ENCODE peak calls at places on chromosomes 2 and 18, in five cellular contexts. One of them, this sample, is unnamed.

GRCh38 chr2:209525834-209526281 is 102.0 kb downstream of the MAP2 start:
- DNase-seq in fibroblast of villous mesenchyme: peak; percentile 72
- DNase-seq in AG10803: peak; percentile 87
- DNase-seq in progenitor cell of endocrine pancreas: no peak
- DNase-seq in cardiac muscle cell: no peak
- DNase-seq in this sample: no peak

GRCh38 chr2:39469807-39470206 is 32.7 kb upstream of the MAP4K3 start:
- DNase-seq in AG10803: peak; percentile 54
- DNase-seq in progenitor cell of endocrine pancreas: no peak
- DNase-seq in cardiac muscle cell: peak; percentile 45
- DNase-seq in fibroblast of villous mesenchyme: peak; percentile 60
- DNase-seq in this sample: no peak

GRCh38 chr18:3177902-3178687 is 41.7 kb downstream of the MYOM1 start:
- DNase-seq in cardiac muscle cell: no peak
- DNase-seq in AG10803: peak; percentile 6
- DNase-seq in progenitor cell of endocrine pancreas: no peak
- DNase-seq in fibroblast of villous mesenchyme: peak; percentile 4
- DNase-seq in this sample: peak; percentile 66

GRCh38 chr2:127283275-127283674 is 10.7 kb downstream of the ERCC3 start:
- DNase-seq in fibroblast of villous mesenchyme: no peak
- DNase-seq in progenitor cell of endocrine pancreas: no peak
- DNase-seq in AG10803: no peak
- DNase-seq in cardiac muscle cell: no peak
- DNase-seq in this sample: no peak

GRCh38 chr2:146388757-146389156 is 1456.1 kb upstream of the ACVR2A start:
- DNase-seq in progenitor cell of endocrine pancreas: no peak
- DNase-seq in cardiac muscle cell: no peak
- DNase-seq in fibroblast of villous mesenchyme: peak; percentile 16
- DNase-seq in AG10803: no peak
- DNase-seq in this sample: no peak

GRCh38 chr18:27595121-27595848 is 410.2 kb upstream of the CHST9 start:
- DNase-seq in progenitor cell of endocrine pancreas: no peak
- DNase-seq in cardiac muscle cell: no peak
- DNase-seq in fibroblast of villous mesenchyme: no peak
- DNase-seq in AG10803: no peak
- DNase-seq in this sample: no peak

GRCh38 chr2:17879137-17879912 is 858 bp downstream of the KCNS3 start:
- DNase-seq in progenitor cell of endocrine pancreas: peak; percentile 53
- DNase-seq in fibroblast of villous mesenchyme: peak; percentile 55
- DNase-seq in cardiac muscle cell: peak; percentile 77
- DNase-seq in AG10803: peak; percentile 67
- DNase-seq in this sample: peak; percentile 30

GRCh38 chr2:170812716-170813585 is 3.7 kb upstream of the GAD1 start:
- DNase-seq in progenitor cell of endocrine pancreas: no peak
- DNase-seq in fibroblast of villous mesenchyme: peak; percentile 88
- DNase-seq in AG10803: peak; percentile 95
- DNase-seq in cardiac muscle cell: peak; percentile 89
- DNase-seq in this sample: no peak

GRCh38 chr2:202115385-202116060 is 42.5 kb downstream of the KIAA2012 start:
- DNase-seq in progenitor cell of endocrine pancreas: no peak
- DNase-seq in fibroblast of villous mesenchyme: peak; percentile 88
- DNase-seq in AG10803: peak; percentile 91
- DNase-seq in cardiac muscle cell: no peak
- DNase-seq in this sample: no peak

GRCh38 chr2:133581027-133581760 is 12.9 kb upstream of the NCKAP5 start:
- DNase-seq in progenitor cell of endocrine pancreas: no peak
- DNase-seq in fibroblast of villous mesenchyme: no peak
- DNase-seq in AG10803: peak; percentile 21
- DNase-seq in cardiac muscle cell: no peak
- DNase-seq in this sample: no peak

GRCh38 chr2:127101048-127101611 is 5.8 kb downstream of the BIN1 start:
- DNase-seq in fibroblast of villous mesenchyme: no peak
- DNase-seq in cardiac muscle cell: no peak
- DNase-seq in progenitor cell of endocrine pancreas: no peak
- DNase-seq in AG10803: no peak
- DNase-seq in this sample: no peak

GRCh38 chr2:148814853-148815419 is 60.1 kb upstream of the KIF5C start:
- DNase-seq in cardiac muscle cell: no peak
- DNase-seq in AG10803: no peak
- DNase-seq in fibroblast of villous mesenchyme: peak; percentile 34
- DNase-seq in progenitor cell of endocrine pancreas: no peak
- DNase-seq in this sample: no peak

GRCh38 chr2:173353556-173353955 is 1.1 kb upstream of the CDCA7 start:
- DNase-seq in progenitor cell of endocrine pancreas: no peak
- DNase-seq in fibroblast of villous mesenchyme: no peak
- DNase-seq in cardiac muscle cell: no peak
- DNase-seq in AG10803: no peak
- DNase-seq in this sample: no peak

GRCh38 chr2:231410293-231411004 is 14.9 kb downstream of the B3GNT7 start:
- DNase-seq in progenitor cell of endocrine pancreas: no peak
- DNase-seq in cardiac muscle cell: no peak
- DNase-seq in fibroblast of villous mesenchyme: no peak
- DNase-seq in AG10803: no peak
- DNase-seq in this sample: no peak

GRCh38 chr18:54958711-54959625 is at the start of gene CCDC68:
- DNase-seq in cardiac muscle cell: peak; percentile 76
- DNase-seq in fibroblast of villous mesenchyme: peak; percentile 76
- DNase-seq in progenitor cell of endocrine pancreas: no peak
- DNase-seq in AG10803: no peak
- DNase-seq in this sample: no peak

GRCh38 chr18:50186385-50186784 is 8.6 kb downstream of the MYO5B start:
- DNase-seq in fibroblast of villous mesenchyme: no peak
- DNase-seq in progenitor cell of endocrine pancreas: no peak
- DNase-seq in AG10803: no peak
- DNase-seq in cardiac muscle cell: no peak
- DNase-seq in this sample: no peak

GRCh38 chr2:156472686-156473085 is 36.5 kb downstream of the GPD2 start:
- DNase-seq in fibroblast of villous mesenchyme: no peak
- DNase-seq in AG10803: no peak
- DNase-seq in cardiac muscle cell: no peak
- DNase-seq in progenitor cell of endocrine pancreas: no peak
- DNase-seq in this sample: no peak

GRCh38 chr18:79191956-79192355 is 122.8 kb downstream of the ATP9B start:
- DNase-seq in progenitor cell of endocrine pancreas: no peak
- DNase-seq in AG10803: no peak
- DNase-seq in cardiac muscle cell: no peak
- DNase-seq in fibroblast of villous mesenchyme: no peak
- DNase-seq in this sample: no peak

GRCh38 chr2:2083113-2083757 is 247.8 kb downstream of the MYT1L start:
- DNase-seq in fibroblast of villous mesenchyme: no peak
- DNase-seq in AG10803: no peak
- DNase-seq in cardiac muscle cell: no peak
- DNase-seq in progenitor cell of endocrine pancreas: no peak
- DNase-seq in this sample: no peak

GRCh38 chr2:84904717-84905174 is 710 bp upstream of the TMSB10 start:
- DNase-seq in AG10803: peak; percentile 52
- DNase-seq in fibroblast of villous mesenchyme: peak; percentile 72
- DNase-seq in progenitor cell of endocrine pancreas: no peak
- DNase-seq in cardiac muscle cell: peak; percentile 66
- DNase-seq in this sample: no peak

GRCh38 chr2:108449410-108450200 is 599 bp downstream of the GCC2 start:
- DNase-seq in AG10803: peak; percentile 27
- DNase-seq in cardiac muscle cell: peak; percentile 14
- DNase-seq in fibroblast of villous mesenchyme: peak; percentile 83
- DNase-seq in progenitor cell of endocrine pancreas: no peak
- DNase-seq in this sample: no peak

GRCh38 chr18:43034683-43035500 is 80.6 kb downstream of the RIT2 start:
- DNase-seq in cardiac muscle cell: no peak
- DNase-seq in progenitor cell of endocrine pancreas: no peak
- DNase-seq in AG10803: no peak
- DNase-seq in fibroblast of villous mesenchyme: no peak
- DNase-seq in this sample: no peak

GRCh38 chr2:37326866-37327634 is 2.4 kb upstream of the PRKD3 start:
- DNase-seq in progenitor cell of endocrine pancreas: no peak
- DNase-seq in cardiac muscle cell: no peak
- DNase-seq in AG10803: no peak
- DNase-seq in fibroblast of villous mesenchyme: peak; percentile 24
- DNase-seq in this sample: no peak

GRCh38 chr2:120468136-120468535 is 122.2 kb downstream of the INHBB start:
- DNase-seq in progenitor cell of endocrine pancreas: no peak
- DNase-seq in AG10803: no peak
- DNase-seq in fibroblast of villous mesenchyme: no peak
- DNase-seq in cardiac muscle cell: no peak
- DNase-seq in this sample: no peak

DNA sequence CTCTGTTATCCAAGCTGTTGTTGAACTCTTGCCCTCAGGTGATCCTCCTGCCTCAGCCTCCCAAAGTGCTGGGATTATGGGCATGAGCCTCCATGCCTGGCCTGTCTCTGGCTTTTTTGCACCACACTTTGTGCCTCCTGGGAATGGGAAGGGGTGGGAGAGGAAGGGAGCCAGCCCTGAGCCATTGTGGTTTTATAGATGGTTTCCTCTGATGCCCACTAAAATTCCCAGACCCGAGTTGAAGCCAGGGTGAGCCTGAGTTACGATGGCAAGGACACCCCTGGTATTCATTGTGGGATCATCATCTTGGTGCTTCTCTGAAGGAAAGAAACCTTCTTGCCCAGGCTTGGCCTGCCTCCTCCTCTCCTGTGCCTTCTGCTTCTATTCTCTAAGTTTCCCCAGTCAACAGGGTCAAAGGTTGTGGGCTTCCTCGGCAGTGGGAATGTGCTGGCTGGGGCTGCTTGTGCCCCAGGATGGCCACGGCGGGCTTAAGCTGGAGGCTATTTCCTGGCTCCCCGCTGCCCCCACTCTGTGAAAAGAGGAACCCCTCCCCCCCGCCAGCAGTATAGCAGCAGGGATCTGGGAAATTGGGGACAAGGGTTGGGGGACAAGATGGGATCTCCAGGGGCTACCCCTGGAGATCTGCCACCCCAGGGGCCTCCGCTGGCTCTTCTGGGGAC is 106.2 kb downstream of the STPG4 start:
- DNase-seq in AG10803: no peak
- DNase-seq in cardiac muscle cell: no peak
- DNase-seq in progenitor cell of endocrine pancreas: no peak
- DNase-seq in fibroblast of villous mesenchyme: no peak
- DNase-seq in this sample: no peak
- TF ChIP-seq CTCF in AG10803: no peak
- TF ChIP-seq CTCF in cardiac muscle cell: no peak
- TF ChIP-seq CTCF in progenitor cell of endocrine pancreas: no peak
- TF ChIP-seq CTCF in fibroblast of villous mesenchyme: peak; percentile 6
- TF ChIP-seq CTCF in this sample: no peak

DNA sequence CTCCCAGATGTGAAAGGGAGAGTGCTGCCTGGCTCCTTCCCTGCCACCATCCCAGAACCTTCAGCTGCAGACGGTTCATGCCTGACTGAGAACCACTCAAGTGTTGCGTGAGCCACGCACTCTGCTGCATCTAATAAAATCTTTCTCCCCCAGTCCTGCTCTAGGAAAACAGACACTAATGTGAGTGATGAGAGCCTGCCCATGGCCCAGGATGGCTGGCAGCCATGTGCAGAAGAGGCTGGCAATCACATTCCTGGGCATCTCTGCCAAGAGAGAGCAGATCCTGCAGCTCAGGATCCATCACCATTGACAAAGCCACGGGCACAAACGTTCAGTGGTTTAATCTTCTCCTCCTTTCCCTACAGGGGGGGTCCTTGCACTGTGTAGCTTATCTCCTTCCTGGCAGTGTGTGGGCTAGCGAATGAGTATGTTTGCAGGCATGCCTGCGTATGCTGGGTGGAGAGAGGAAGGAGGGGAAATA is 477.5 kb downstream of the SLC4A3 start:
- DNase-seq in progenitor cell of endocrine pancreas: no peak
- DNase-seq in fibroblast of villous mesenchyme: peak; percentile 52
- DNase-seq in AG10803: peak; percentile 84
- DNase-seq in cardiac muscle cell: peak; percentile 37
- DNase-seq in this sample: no peak
- TF ChIP-seq CTCF in progenitor cell of endocrine pancreas: peak; percentile 26
- TF ChIP-seq CTCF in fibroblast of villous mesenchyme: peak; percentile 46
- TF ChIP-seq CTCF in AG10803: peak; percentile 73
- TF ChIP-seq CTCF in cardiac muscle cell: peak; percentile 66
- TF ChIP-seq CTCF in this sample: no peak

DNA sequence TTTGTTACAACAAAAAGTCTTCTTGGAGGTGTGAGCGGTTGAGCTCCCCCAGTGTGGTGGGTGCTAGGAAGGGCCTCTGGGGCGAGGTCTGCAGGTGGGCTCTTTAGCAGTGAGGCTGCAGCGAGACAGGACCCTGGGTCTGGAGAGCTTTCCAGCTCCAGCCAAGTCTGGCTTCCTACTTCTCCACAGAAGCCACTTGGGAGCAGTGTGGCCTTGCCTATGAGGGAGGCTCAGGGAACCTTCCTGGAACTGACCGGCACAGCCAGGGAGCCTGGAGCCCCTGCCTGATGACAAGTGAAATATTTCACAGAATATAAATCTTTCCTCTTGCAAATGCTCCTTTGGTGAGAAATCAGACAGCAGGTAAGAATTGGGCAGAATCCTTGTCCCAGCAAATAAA is 289.6 kb upstream of the SPRED2 start:
- DNase-seq in fibroblast of villous mesenchyme: peak; percentile 43
- DNase-seq in cardiac muscle cell: peak; percentile 82
- DNase-seq in AG10803: peak; percentile 20
- DNase-seq in progenitor cell of endocrine pancreas: peak; percentile 36
- DNase-seq in this sample: no peak
- TF ChIP-seq CTCF in fibroblast of villous mesenchyme: peak; percentile 34
- TF ChIP-seq CTCF in cardiac muscle cell: peak; percentile 4
- TF ChIP-seq CTCF in AG10803: peak; percentile 24
- TF ChIP-seq CTCF in progenitor cell of endocrine pancreas: peak; percentile 66
- TF ChIP-seq CTCF in this sample: no peak

GRCh38 chr2:46296216-46296839 is 879 bp upstream of the EPAS1 start:
- DNase-seq in cardiac muscle cell: no peak
- DNase-seq in progenitor cell of endocrine pancreas: no peak
- DNase-seq in AG10803: peak; percentile 43
- DNase-seq in fibroblast of villous mesenchyme: no peak
- DNase-seq in this sample: peak; percentile 28

GRCh38 chr2:46296840-46297545 is at the start of gene EPAS1:
- DNase-seq in AG10803: peak; percentile 90
- DNase-seq in fibroblast of villous mesenchyme: peak; percentile 95
- DNase-seq in cardiac muscle cell: peak; percentile 86
- DNase-seq in progenitor cell of endocrine pancreas: peak; percentile 72
- DNase-seq in this sample: peak; percentile 69

GRCh38 chr2:46297546-46298271 is 502 bp downstream of the EPAS1 start:
- DNase-seq in fibroblast of villous mesenchyme: no peak
- DNase-seq in AG10803: peak; percentile 26
- DNase-seq in cardiac muscle cell: peak; percentile 28
- DNase-seq in progenitor cell of endocrine pancreas: peak; percentile 61
- DNase-seq in this sample: peak; percentile 60

GRCh38 chr2:46293466-46293865 is 3.7 kb upstream of the EPAS1 start:
- DNase-seq in fibroblast of villous mesenchyme: no peak
- DNase-seq in AG10803: no peak
- DNase-seq in cardiac muscle cell: no peak
- DNase-seq in progenitor cell of endocrine pancreas: no peak
- DNase-seq in this sample: no peak

DNA sequence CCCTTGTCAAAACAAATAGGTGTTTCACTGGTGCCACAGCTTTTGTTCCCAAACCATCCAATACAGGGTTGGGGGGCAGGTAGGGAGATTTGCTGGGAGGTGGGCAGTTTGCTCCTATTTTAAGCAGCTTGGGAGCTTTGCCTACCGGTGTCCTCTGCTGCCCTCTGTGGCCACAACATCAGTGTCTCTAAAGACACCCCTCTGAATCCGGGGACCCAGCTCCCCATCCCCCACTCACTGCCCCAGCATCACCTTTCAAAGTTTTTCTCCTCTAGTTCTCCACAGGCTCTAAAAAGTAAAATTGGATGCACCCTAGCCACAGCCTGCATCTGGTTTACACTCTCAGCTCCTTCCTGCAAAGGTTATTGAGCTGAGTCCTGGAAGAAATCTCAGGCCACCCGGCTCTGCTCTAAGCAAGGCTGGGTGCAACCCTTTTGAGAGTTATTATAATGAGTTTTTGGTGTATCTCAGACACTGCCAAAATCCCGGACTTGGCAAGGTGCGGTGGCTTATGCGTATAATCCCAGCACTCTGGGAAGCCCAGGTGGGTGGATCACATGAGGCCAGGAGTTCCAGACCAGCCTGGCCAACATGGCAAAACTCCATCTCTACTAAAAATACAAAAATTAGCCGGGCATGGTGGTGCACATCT is 2.9 kb upstream of the EPAS1 start:
- DNase-seq in progenitor cell of endocrine pancreas: no peak
- DNase-seq in fibroblast of villous mesenchyme: peak; percentile 61
- DNase-seq in cardiac muscle cell: peak; percentile 48
- DNase-seq in AG10803: peak; percentile 24
- DNase-seq in this sample: no peak
- TF ChIP-seq CTCF in progenitor cell of endocrine pancreas: peak; percentile 30
- TF ChIP-seq CTCF in fibroblast of villous mesenchyme: peak; percentile 61
- TF ChIP-seq CTCF in cardiac muscle cell: peak; percentile 43
- TF ChIP-seq CTCF in AG10803: peak; percentile 44
- TF ChIP-seq CTCF in this sample: no peak